ENCODE peak calls at places on chromosome 5, in five cellular contexts. One of them, this sample, is unnamed. For H3K27me3 and H3K4me1, the result is how much of the 10 kb centered on the place peaks cover.

GRCh38 chr5:90803891-90804290 is 245.3 kb downstream of the ADGRV1 start:
- DNase-seq in endothelial cell of umbilical vein: no peak
- DNase-seq in pancreas: no peak
- DNase-seq in foreskin keratinocyte: peak
- DNase-seq in colonic mucosa: no peak
- DNase-seq in this sample: no peak

GRCh38 chr5:158140120-158140778 is 281.3 kb upstream of the CLINT1 start:
- DNase-seq in endothelial cell of umbilical vein: no peak
- DNase-seq in pancreas: no peak
- DNase-seq in foreskin keratinocyte: no peak
- DNase-seq in colonic mucosa: no peak
- DNase-seq in this sample: no peak

GRCh38 chr5:132253008-132253441 is 4.5 kb upstream of the PDLIM4 start:
- DNase-seq in endothelial cell of umbilical vein: no peak
- DNase-seq in pancreas: peak
- DNase-seq in foreskin keratinocyte: no peak
- DNase-seq in colonic mucosa: no peak
- DNase-seq in this sample: no peak

GRCh38 chr5:140996055-140996454 is 29.8 kb downstream of the PCDHAC2 start:
- DNase-seq in endothelial cell of umbilical vein: no peak
- DNase-seq in pancreas: no peak
- DNase-seq in foreskin keratinocyte: no peak
- DNase-seq in colonic mucosa: no peak
- DNase-seq in this sample: no peak

GRCh38 chr5:151585970-151586369 is 5.2 kb downstream of the FAT2 start:
- DNase-seq in endothelial cell of umbilical vein: no peak
- DNase-seq in pancreas: no peak
- DNase-seq in foreskin keratinocyte: peak
- DNase-seq in colonic mucosa: no peak
- DNase-seq in this sample: no peak

GRCh38 chr5:27473300-27474053 is 435.1 kb upstream of the CDH9 start:
- DNase-seq in endothelial cell of umbilical vein: no peak
- DNase-seq in pancreas: no peak
- DNase-seq in foreskin keratinocyte: no peak
- DNase-seq in colonic mucosa: no peak
- DNase-seq in this sample: no peak

GRCh38 chr5:92703991-92704390 is 877.0 kb downstream of the NR2F1-AS1 start:
- DNase-seq in endothelial cell of umbilical vein: no peak
- DNase-seq in pancreas: no peak
- DNase-seq in foreskin keratinocyte: no peak
- DNase-seq in colonic mucosa: no peak
- DNase-seq in this sample: no peak

GRCh38 chr5:1073239-1074102 is 38.4 kb downstream of the SLC12A7 start:
- DNase-seq in endothelial cell of umbilical vein: no peak
- DNase-seq in pancreas: no peak
- DNase-seq in foreskin keratinocyte: no peak
- DNase-seq in colonic mucosa: peak
- DNase-seq in this sample: peak

GRCh38 chr5:139385061-139385889 is 2.2 kb upstream of the SLC23A1 start:
- DNase-seq in endothelial cell of umbilical vein: no peak
- DNase-seq in pancreas: no peak
- DNase-seq in foreskin keratinocyte: no peak
- DNase-seq in colonic mucosa: no peak
- DNase-seq in this sample: peak

GRCh38 chr5:116063950-116064349 is 20.9 kb upstream of the COMMD10 start:
- DNase-seq in endothelial cell of umbilical vein: no peak
- DNase-seq in pancreas: no peak
- DNase-seq in foreskin keratinocyte: no peak
- DNase-seq in colonic mucosa: no peak
- DNase-seq in this sample: no peak

GRCh38 chr5:57298985-57299491 is 125.2 kb downstream of the GPBP1 start:
- DNase-seq in endothelial cell of umbilical vein: peak
- DNase-seq in pancreas: peak
- DNase-seq in foreskin keratinocyte: peak
- DNase-seq in colonic mucosa: peak
- DNase-seq in this sample: peak

GRCh38 chr5:31655491-31655890 is 16.6 kb downstream of the PDZD2 start:
- DNase-seq in endothelial cell of umbilical vein: no peak
- DNase-seq in pancreas: no peak
- DNase-seq in foreskin keratinocyte: peak
- DNase-seq in colonic mucosa: no peak
- DNase-seq in this sample: no peak

GRCh38 chr5:911601-912000 is 18.9 kb downstream of the TRIP13 start:
- DNase-seq in endothelial cell of umbilical vein: peak
- DNase-seq in pancreas: no peak
- DNase-seq in foreskin keratinocyte: peak
- DNase-seq in colonic mucosa: no peak
- DNase-seq in this sample: no peak

GRCh38 chr5:52800394-52801213 is 12.9 kb downstream of the ITGA1 start:
- DNase-seq in endothelial cell of umbilical vein: peak
- DNase-seq in pancreas: peak
- DNase-seq in foreskin keratinocyte: peak
- DNase-seq in colonic mucosa: peak
- DNase-seq in this sample: peak

GRCh38 chr5:14148890-14149671 is 5.9 kb downstream of the TRIO start:
- DNase-seq in endothelial cell of umbilical vein: no peak
- DNase-seq in pancreas: no peak
- DNase-seq in foreskin keratinocyte: no peak
- DNase-seq in colonic mucosa: no peak
- DNase-seq in this sample: peak

GRCh38 chr5:62011072-62011664 is 294.8 kb upstream of the KIF2A start:
- DNase-seq in endothelial cell of umbilical vein: no peak
- DNase-seq in pancreas: no peak
- DNase-seq in foreskin keratinocyte: no peak
- DNase-seq in colonic mucosa: no peak
- DNase-seq in this sample: no peak

GRCh38 chr5:135750506-135750905 is 84.0 kb upstream of the SLC25A48 start:
- DNase-seq in endothelial cell of umbilical vein: no peak
- DNase-seq in pancreas: no peak
- DNase-seq in foreskin keratinocyte: no peak
- DNase-seq in colonic mucosa: no peak
- DNase-seq in this sample: no peak

GRCh38 chr5:53276825-53277224 is 167.3 kb upstream of the MOCS2 start:
- DNase-seq in endothelial cell of umbilical vein: no peak
- DNase-seq in pancreas: no peak
- DNase-seq in foreskin keratinocyte: no peak
- DNase-seq in colonic mucosa: no peak
- DNase-seq in this sample: no peak

GRCh38 chr5:159935946-159936345 is 19.7 kb downstream of the ADRA1B start:
- DNase-seq in endothelial cell of umbilical vein: no peak
- DNase-seq in pancreas: no peak
- DNase-seq in foreskin keratinocyte: no peak
- DNase-seq in colonic mucosa: no peak
- DNase-seq in this sample: no peak

GRCh38 chr5:124301850-124302249 is 444.6 kb downstream of the ZNF608 start:
- DNase-seq in endothelial cell of umbilical vein: no peak
- DNase-seq in pancreas: no peak
- DNase-seq in foreskin keratinocyte: peak
- DNase-seq in colonic mucosa: no peak
- DNase-seq in this sample: no peak

GRCh38 chr5:6837519-6838110 is 124.4 kb downstream of the TENT4A start:
- DNase-seq in endothelial cell of umbilical vein: peak
- DNase-seq in pancreas: no peak
- DNase-seq in foreskin keratinocyte: no peak
- DNase-seq in colonic mucosa: peak
- DNase-seq in this sample: peak

GRCh38 chr5:131974956-131975726 is 29.7 kb upstream of the MEIKIN start:
- DNase-seq in endothelial cell of umbilical vein: no peak
- DNase-seq in pancreas: no peak
- DNase-seq in foreskin keratinocyte: no peak
- DNase-seq in colonic mucosa: no peak
- DNase-seq in this sample: peak

GRCh38 chr5:143537056-143537455 is 133.6 kb upstream of the NR3C1 start:
- DNase-seq in endothelial cell of umbilical vein: no peak
- DNase-seq in pancreas: no peak
- DNase-seq in foreskin keratinocyte: no peak
- DNase-seq in colonic mucosa: no peak
- DNase-seq in this sample: no peak

DNA sequence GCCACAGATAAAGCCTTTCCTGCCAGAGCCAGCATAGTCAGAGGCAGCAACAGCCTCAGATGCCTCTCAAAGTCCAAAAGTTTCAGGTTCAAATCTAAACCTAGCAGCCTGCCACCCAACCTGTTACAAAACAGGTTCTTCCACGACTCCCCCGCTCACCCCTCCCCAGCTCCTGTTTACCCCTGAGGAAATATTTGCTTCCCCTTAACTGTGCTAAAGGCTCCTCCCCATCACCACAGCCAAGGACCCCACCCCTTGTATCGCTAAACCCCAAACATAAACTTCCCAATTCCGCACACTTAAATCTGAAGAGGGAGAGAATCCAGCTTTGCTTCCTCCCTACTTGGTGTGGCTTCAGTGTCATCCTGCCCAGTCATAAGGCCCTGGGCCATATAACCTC is 15.4 kb upstream of the VDAC1 start:
- DNase-seq in endothelial cell of umbilical vein: no peak
- DNase-seq in pancreas: peak
- DNase-seq in foreskin keratinocyte: no peak
- DNase-seq in colonic mucosa: peak
- DNase-seq in this sample: peak
- H3K27ac ChIP-seq in endothelial cell of umbilical vein: no peak
- H3K27ac ChIP-seq in pancreas: no peak
- H3K27ac ChIP-seq in foreskin keratinocyte: no peak
- H3K27ac ChIP-seq in colonic mucosa: peak
- H3K27ac ChIP-seq in this sample: peak

GRCh38 chr5:35188041-35188457 is 42.2 kb downstream of the PRLR start:
- DNase-seq in endothelial cell of umbilical vein: no peak
- DNase-seq in pancreas: peak
- DNase-seq in foreskin keratinocyte: no peak
- DNase-seq in colonic mucosa: peak
- DNase-seq in this sample: peak

GRCh38 chr5:35185518-35185917 is 44.8 kb downstream of the PRLR start:
- DNase-seq in endothelial cell of umbilical vein: no peak
- DNase-seq in pancreas: no peak
- DNase-seq in foreskin keratinocyte: no peak
- DNase-seq in colonic mucosa: peak
- DNase-seq in this sample: peak

GRCh38 chr5:35183243-35183955 is 46.9 kb downstream of the PRLR start:
- DNase-seq in endothelial cell of umbilical vein: peak
- DNase-seq in pancreas: no peak
- DNase-seq in foreskin keratinocyte: peak
- DNase-seq in colonic mucosa: peak
- DNase-seq in this sample: peak

GRCh38 chr5:35182541-35183242 is 47.6 kb downstream of the PRLR start:
- DNase-seq in endothelial cell of umbilical vein: no peak
- DNase-seq in pancreas: no peak
- DNase-seq in foreskin keratinocyte: no peak
- DNase-seq in colonic mucosa: no peak
- DNase-seq in this sample: no peak

DNA sequence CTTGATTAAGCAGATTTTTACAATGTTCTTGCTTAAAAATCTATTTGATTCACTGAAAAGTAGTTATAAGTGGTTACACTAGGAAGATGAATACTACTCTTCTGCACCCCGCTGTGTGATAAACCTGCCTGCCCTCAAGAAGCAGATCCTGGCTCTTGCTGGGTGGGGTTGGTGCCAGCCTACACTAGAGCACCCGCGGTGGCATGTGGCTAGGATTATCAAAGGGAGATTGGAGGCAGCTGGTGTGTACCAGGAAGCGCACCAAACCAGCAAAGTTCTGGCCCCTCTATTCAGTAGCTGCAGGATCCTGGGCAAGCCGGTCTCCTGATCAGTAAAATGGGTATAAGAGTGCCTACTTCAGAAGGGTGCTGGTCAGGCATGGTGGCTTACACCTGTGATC is 43.5 kb downstream of the PRLR start:
- DNase-seq in endothelial cell of umbilical vein: no peak
- DNase-seq in pancreas: no peak
- DNase-seq in foreskin keratinocyte: no peak
- DNase-seq in colonic mucosa: peak
- DNase-seq in this sample: peak
- H3K27me3 ChIP-seq in endothelial cell of umbilical vein: under half
- H3K27me3 ChIP-seq in pancreas: under half
- H3K27me3 ChIP-seq in foreskin keratinocyte: under half
- H3K27me3 ChIP-seq in colonic mucosa: under half
- H3K27me3 ChIP-seq in this sample: under half

GRCh38 chr5:142432369-142432863 is 107.6 kb upstream of the SPRY4 start:
- DNase-seq in endothelial cell of umbilical vein: no peak
- DNase-seq in pancreas: peak
- DNase-seq in foreskin keratinocyte: no peak
- DNase-seq in colonic mucosa: peak
- DNase-seq in this sample: peak

GRCh38 chr5:142435410-142436115 is 110.7 kb upstream of the SPRY4 start:
- DNase-seq in endothelial cell of umbilical vein: no peak
- DNase-seq in pancreas: no peak
- DNase-seq in foreskin keratinocyte: no peak
- DNase-seq in colonic mucosa: no peak
- DNase-seq in this sample: no peak

GRCh38 chr5:142433526-142434321 is 108.9 kb upstream of the SPRY4 start:
- DNase-seq in endothelial cell of umbilical vein: peak
- DNase-seq in pancreas: no peak
- DNase-seq in foreskin keratinocyte: no peak
- DNase-seq in colonic mucosa: no peak
- DNase-seq in this sample: no peak

GRCh38 chr5:142432961-142433360 is 108.1 kb upstream of the SPRY4 start:
- DNase-seq in endothelial cell of umbilical vein: no peak
- DNase-seq in pancreas: no peak
- DNase-seq in foreskin keratinocyte: peak
- DNase-seq in colonic mucosa: no peak
- DNase-seq in this sample: peak

GRCh38 chr5:142434322-142434612 is 109.4 kb upstream of the SPRY4 start:
- DNase-seq in endothelial cell of umbilical vein: no peak
- DNase-seq in pancreas: no peak
- DNase-seq in foreskin keratinocyte: no peak
- DNase-seq in colonic mucosa: no peak
- DNase-seq in this sample: no peak
- H3K4me1 ChIP-seq in endothelial cell of umbilical vein: under half
- H3K4me1 ChIP-seq in pancreas: under half
- H3K4me1 ChIP-seq in foreskin keratinocyte: under half
- H3K4me1 ChIP-seq in colonic mucosa: under half
- H3K4me1 ChIP-seq in this sample: under half

DNA sequence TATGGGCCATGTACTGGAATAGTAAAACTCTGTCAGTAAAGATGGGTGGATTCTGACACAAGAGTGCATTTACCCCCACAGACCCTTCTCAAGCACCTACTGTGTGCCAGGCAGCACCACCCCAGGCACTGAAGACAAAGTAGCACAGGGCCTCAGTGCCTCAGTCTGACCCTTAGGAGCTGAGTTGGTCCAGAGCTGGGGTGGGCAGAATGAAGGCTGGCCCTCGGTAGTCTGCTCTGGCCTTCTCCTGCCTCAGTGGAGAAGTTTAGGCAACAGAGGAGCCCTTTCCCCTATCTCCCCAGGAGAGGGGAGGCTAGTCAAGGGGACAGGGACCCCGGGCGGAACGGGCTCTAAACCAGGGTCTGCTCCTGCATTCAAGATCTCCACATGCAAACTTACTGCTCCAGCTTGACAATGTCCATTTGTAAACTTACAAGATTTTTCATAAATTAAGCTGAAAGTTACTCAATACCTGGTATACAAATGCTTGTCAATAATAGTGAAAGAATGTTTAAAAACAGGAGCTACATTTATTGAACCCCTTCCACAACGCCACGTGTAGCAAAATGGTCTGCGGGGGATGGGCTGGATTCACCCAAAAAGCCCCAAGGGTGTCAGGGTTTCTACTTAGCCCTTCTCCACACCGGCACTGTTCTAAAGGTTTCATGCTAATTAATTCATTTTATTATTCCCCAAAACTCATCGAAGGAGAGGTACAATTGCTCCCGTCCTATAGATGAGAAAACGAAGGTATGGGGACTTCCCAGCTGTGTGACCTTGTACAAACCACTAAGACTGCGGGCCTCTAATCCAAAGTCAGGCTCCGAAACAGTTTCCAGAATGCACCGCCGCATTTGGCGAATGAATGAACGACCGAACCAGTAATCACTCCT is 1.5 kb downstream of the VDAC1 start:
- DNase-seq in endothelial cell of umbilical vein: no peak
- DNase-seq in pancreas: no peak
- DNase-seq in foreskin keratinocyte: peak
- DNase-seq in colonic mucosa: no peak
- DNase-seq in this sample: no peak
- H3K27ac ChIP-seq in endothelial cell of umbilical vein: peak
- H3K27ac ChIP-seq in pancreas: peak
- H3K27ac ChIP-seq in foreskin keratinocyte: peak
- H3K27ac ChIP-seq in colonic mucosa: peak
- H3K27ac ChIP-seq in this sample: peak